ENCODE peak calls at places on chromosomes 16 and 17, in six cellular contexts. G is nephron progenitor cell, J is AG09309, N is HTR-8/SVneo, W is NCI-H1092, S is NCI-H2171. A is an unnamed sample.
A peak's percentile ranks its signal among the peaks of the same experiment; 100 is the strongest.

GRCh38 chr16:81558444-81559175 is 114.0 kb downstream of the CMIP start:
- DNase-seq in N (no peak), W (peak; percentile 82), G (no peak), S (no peak), J (no peak), A (no peak)

GRCh38 chr17:4436381-4436780 is 2.6 kb downstream of the SPNS3 start:
- DNase-seq in G (no peak), N (no peak), W (no peak), J (no peak), S (no peak), A (no peak)

GRCh38 chr16:49592507-49593422 is 219.2 kb downstream of the C16orf78 start:
- DNase-seq in N (peak; percentile 31), S (peak; percentile 31), W (no peak), G (peak; percentile 60), J (no peak), A (no peak)

GRCh38 chr17:71187145-71187878 is 933.5 kb upstream of the SOX9 start:
- DNase-seq in W (no peak), S (no peak), J (no peak), N (no peak), G (no peak), A (no peak)

GRCh38 chr17:68228817-68229570 is 18.8 kb upstream of the AMZ2 start:
- DNase-seq in G (no peak), W (no peak), N (no peak), J (no peak), S (no peak), A (no peak)

GRCh38 chr16:73956592-73957495 is 339.8 kb upstream of the PSMD7 start:
- DNase-seq in J (peak; percentile 23), G (peak; percentile 74), W (peak; percentile 37), S (peak; percentile 2), N (peak; percentile 56), A (peak; percentile 61)

GRCh38 chr17:28701987-28702751 is 9.5 kb downstream of the PROCA1 start:
- DNase-seq in J (no peak), G (no peak), S (no peak), W (peak; percentile 86), N (no peak), A (no peak)

GRCh38 chr17:68182940-68183551 is 64.8 kb upstream of the AMZ2 start:
- DNase-seq in N (no peak), G (no peak), S (no peak), J (no peak), W (no peak), A (no peak)

GRCh38 chr16:89084814-89085612 is 8.6 kb upstream of the ACSF3 start:
- DNase-seq in S (no peak), J (no peak), W (no peak), G (no peak), N (no peak), A (no peak)

GRCh38 chr17:50201226-50201854 is at the start of gene COL1A1:
- DNase-seq in J (peak; percentile 85), N (peak; percentile 86), G (peak; percentile 45), W (no peak), S (no peak), A (no peak)

GRCh38 chr17:17724307-17724921 is 43.2 kb downstream of the RAI1 start:
- DNase-seq in J (no peak), W (no peak), G (no peak), S (no peak), N (peak; percentile 68), A (no peak)

A was measured in kidney glomerular epithelial cell.